ENCODE peak calls at places on chromosome 20, in ten cellular contexts. Z is H9, X is fibroblast of pulmonary artery, M is cardiac muscle cell, E is ascending aorta, B is neural crest cell, Y is GM12865, F is AG04449, U is left lung, K is HFFc6. G is an unnamed sample.

GRCh38 chr20:8389381-8390368 is 257.6 kb downstream of the PLCB1 start:
- DNase-seq in Z (no peak), X (peak; percentile 81), M (peak; percentile 69), E (no peak), B (no peak), Y (peak; percentile 50), F (no peak), U (no peak), K (peak; percentile 47), G (no peak)

GRCh38 chr20:30286157-30286556 is 971.3 kb upstream of the DEFB115 start:
- DNase-seq in Z (no peak), X (no peak), M (no peak), E (no peak), B (no peak), Y (peak; percentile 10), F (no peak), U (no peak), K (no peak), G (no peak)

GRCh38 chr20:35468671-35469334 is 13.4 kb downstream of the CEP250 start:
- DNase-seq in Z (no peak), X (no peak), M (no peak), E (no peak), B (no peak), Y (no peak), F (no peak), U (no peak), K (no peak), G (no peak)

GRCh38 chr20:54502179-54502578 is 26.8 kb downstream of the DOK5 start:
- DNase-seq in Z (no peak), X (no peak), M (no peak), E (no peak), B (no peak), Y (no peak), F (no peak), U (no peak), K (no peak), G (no peak)

GRCh38 chr20:57391439-57392129 is 388 bp downstream of the RBM38 start:
- DNase-seq in Z (no peak), X (no peak), M (no peak), E (no peak), B (no peak), Y (peak; percentile 48), F (no peak), U (no peak), K (no peak), G (peak; percentile 30)

GRCh38 chr20:31560900-31561598 is 44.0 kb upstream of the ID1 start:
- DNase-seq in Z (no peak), X (peak; percentile 93), M (no peak), E (peak; percentile 91), B (no peak), Y (no peak), F (peak; percentile 93), U (no peak), K (peak; percentile 97), G (no peak)

GRCh38 chr20:10061641-10062040 is 26.9 kb downstream of the ANKEF1 start:
- DNase-seq in Z (no peak), X (no peak), M (no peak), E (no peak), B (no peak), Y (no peak), F (no peak), U (no peak), K (no peak), G (no peak)

GRCh38 chr20:50333131-50333530 is 142.5 kb downstream of the CEBPB start:
- DNase-seq in Z (no peak), X (no peak), M (no peak), E (no peak), B (no peak), Y (no peak), F (no peak), U (no peak), K (no peak), G (no peak)

GRCh38 chr20:35891375-35891774 is 62.9 kb downstream of the SCAND1 start:
- DNase-seq in Z (no peak), X (peak; percentile 21), M (no peak), E (no peak), B (no peak), Y (no peak), F (no peak), U (no peak), K (peak; percentile 64), G (no peak)

GRCh38 chr20:7499201-7499600 is 441.1 kb downstream of the HAO1 start:
- DNase-seq in Z (no peak), X (no peak), M (no peak), E (no peak), B (no peak), Y (no peak), F (no peak), U (no peak), K (no peak), G (no peak)

GRCh38 chr20:2595076-2595475 is 57.4 kb upstream of the NOP56 start:
- DNase-seq in Z (no peak), X (no peak), M (no peak), E (no peak), B (no peak), Y (no peak), F (no peak), U (no peak), K (no peak), G (no peak)

GRCh38 chr20:2602046-2602735 is 50.2 kb upstream of the NOP56 start:
- DNase-seq in Z (no peak), X (no peak), M (no peak), E (no peak), B (no peak), Y (no peak), F (no peak), U (no peak), K (no peak), G (no peak)

GRCh38 chr20:2599265-2600060 is 53.0 kb upstream of the NOP56 start:
- DNase-seq in Z (peak; percentile 50), X (no peak), M (peak; percentile 57), E (no peak), B (no peak), Y (no peak), F (no peak), U (no peak), K (no peak), G (peak; percentile 44)

GRCh38 chr20:2593756-2594155 is 57.4 kb downstream of the TMC2 start:
- DNase-seq in Z (no peak), X (no peak), M (no peak), E (no peak), B (no peak), Y (no peak), F (no peak), U (no peak), K (no peak), G (no peak)

DNA sequence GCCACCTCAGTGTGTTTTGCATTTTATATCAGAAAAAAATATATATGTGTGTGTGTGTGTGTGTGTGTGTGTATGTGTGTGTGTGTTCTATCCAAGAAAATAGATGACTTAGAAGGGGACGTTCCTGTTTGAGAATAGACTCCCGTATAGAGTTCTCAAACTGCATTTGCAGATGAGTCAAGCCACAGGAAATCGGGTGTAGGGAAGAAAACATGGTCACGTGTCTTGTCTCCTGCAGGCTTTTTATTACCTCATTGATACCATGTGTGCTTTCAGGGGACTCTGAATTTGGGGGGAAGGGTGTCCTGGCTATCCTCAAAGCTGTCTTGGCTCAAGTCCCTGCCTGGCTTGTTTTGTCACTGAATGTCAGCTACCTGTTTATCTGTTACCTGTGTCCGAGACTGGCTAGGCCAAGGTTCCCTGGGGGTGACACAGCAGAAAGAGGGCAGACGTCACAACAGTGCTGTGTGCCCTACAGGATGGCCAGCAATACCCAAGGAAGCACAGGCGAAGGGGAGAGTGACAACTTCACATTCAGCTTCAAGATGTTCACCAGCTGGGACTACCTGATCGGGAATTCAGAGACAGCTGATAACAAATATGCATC is 55.7 kb upstream of the NOP56 start:
- DNase-seq in Z (no peak), X (peak; percentile 29), M (no peak), E (no peak), B (no peak), Y (no peak), F (no peak), U (no peak), K (peak; percentile 9), G (no peak)
- TF ChIP-seq CTCF in Z (no peak), X (no peak), M (no peak), E (no peak), B (no peak), Y (no peak), F (no peak), U (no peak), K (no peak), G (no peak)

GRCh38 chr20:19073584-19074198 is 138.8 kb upstream of the SLC24A3 start:
- DNase-seq in Z (peak; percentile 65), X (no peak), M (peak; percentile 34), E (no peak), B (peak; percentile 6), Y (peak; percentile 35), F (no peak), U (no peak), K (no peak), G (peak; percentile 17)
- TF ChIP-seq CTCF in Z (peak; percentile 86), X (no peak), M (no peak), E (peak; percentile 6), B (peak; percentile 53), Y (peak; percentile 43), F (no peak), U (peak; percentile 19), K (peak; percentile 23), G (peak; percentile 45)

GRCh38 chr20:13221673-13222318 is 722 bp downstream of the ISM1 start:
- DNase-seq in Z (peak; percentile 75), X (peak; percentile 52), M (peak; percentile 83), E (peak; percentile 77), B (peak; percentile 52), Y (peak; percentile 73), F (no peak), U (peak; percentile 49), K (peak; percentile 22), G (peak; percentile 75)
- TF ChIP-seq CTCF in Z (peak; percentile 28), X (no peak), M (no peak), E (no peak), B (peak; percentile 46), Y (no peak), F (peak; percentile 19), U (no peak), K (no peak), G (no peak)

GRCh38 chr20:44737116-44737515 is 8.5 kb upstream of the KCNK15 start:
- DNase-seq in Z (no peak), X (no peak), M (no peak), E (no peak), B (no peak), Y (no peak), F (no peak), U (no peak), K (no peak), G (no peak)

GRCh38 chr20:44734938-44735337 is 10.7 kb upstream of the KCNK15 start:
- DNase-seq in Z (no peak), X (peak; percentile 80), M (peak; percentile 41), E (peak; percentile 91), B (no peak), Y (no peak), F (no peak), U (no peak), K (peak; percentile 61), G (no peak)

GRCh38 chr20:44735816-44736169 is 9.9 kb upstream of the KCNK15 start:
- DNase-seq in Z (no peak), X (no peak), M (no peak), E (no peak), B (no peak), Y (no peak), F (no peak), U (no peak), K (no peak), G (no peak)

GRCh38 chr20:44738779-44739477 is 6.7 kb upstream of the KCNK15 start:
- DNase-seq in Z (peak; percentile 90), X (peak; percentile 80), M (peak; percentile 79), E (peak; percentile 89), B (peak; percentile 32), Y (peak; percentile 75), F (no peak), U (no peak), K (peak; percentile 65), G (peak; percentile 55)

GRCh38 chr20:44736170-44737021 is 9.3 kb upstream of the KCNK15 start:
- DNase-seq in Z (peak; percentile 92), X (peak; percentile 89), M (peak; percentile 72), E (peak; percentile 85), B (peak; percentile 40), Y (peak; percentile 65), F (no peak), U (no peak), K (peak; percentile 66), G (peak; percentile 35)
- TF ChIP-seq CTCF in Z (peak; percentile 37), X (no peak), M (no peak), E (no peak), B (no peak), Y (no peak), F (peak; percentile 18), U (no peak), K (peak; percentile 21), G (no peak)

G was measured in nephron progenitor cell.